ENCODE peak calls at places on chromosomes 7 and 10, in eight cellular contexts. O, N, P, K, H, L, U and Q are unnamed samples.
A peak's percentile ranks its signal among the peaks of the same experiment; 100 is the strongest.

GRCh38 chr7:65250697-65251395 is 122.8 kb upstream of the ZNF92 start:
- DNase-seq in H (peak; percentile 45), K (no peak), L (peak; percentile 25), O (no peak), P (no peak), U (no peak), N (no peak), Q (no peak)

GRCh38 chr10:47381427-47382379 is 2.4 kb downstream of the ZNF488 start:
- DNase-seq in K (no peak), L (peak; percentile 28), U (no peak), N (no peak), H (no peak), P (no peak), O (peak; percentile 30), Q (peak; percentile 46)

GRCh38 chr10:46171661-46172060 is 115.1 kb upstream of the ANTXRL start:
- DNase-seq in U (no peak), L (no peak), P (no peak), H (no peak), K (no peak), O (no peak), N (no peak), Q (no peak)

GRCh38 chr7:24445041-24445440 is 128.2 kb upstream of the PALS2 start:
- DNase-seq in H (no peak), N (no peak), L (no peak), K (no peak), U (no peak), P (no peak), O (no peak), Q (no peak)

GRCh38 chr7:129949292-129950133 is 3.2 kb downstream of the UBE2H start:
- DNase-seq in U (no peak), K (no peak), H (peak; percentile 72), O (peak; percentile 45), N (no peak), L (peak; percentile 51), P (peak; percentile 25), Q (peak; percentile 15)

GRCh38 chr7:75915416-75916156 is 631 bp downstream of the POR start:
- DNase-seq in U (peak; percentile 62), O (peak; percentile 59), L (no peak), N (peak; percentile 28), P (peak; percentile 15), K (peak; percentile 24), H (peak; percentile 64), Q (no peak)

GRCh38 chr7:98909487-98909886 is 31.2 kb downstream of the TRRAP start:
- DNase-seq in U (no peak), K (no peak), P (no peak), L (no peak), N (no peak), H (no peak), O (no peak), Q (no peak)

GRCh38 chr10:3708830-3709229 is 76.2 kb downstream of the KLF6 start:
- DNase-seq in K (no peak), N (no peak), H (no peak), U (no peak), L (no peak), O (no peak), P (no peak), Q (no peak)

GRCh38 chr10:121792198-121792597 is 135.6 kb downstream of the ATE1 start:
- DNase-seq in H (no peak), P (no peak), L (no peak), N (no peak), K (no peak), U (no peak), O (no peak), Q (peak; percentile 20)

GRCh38 chr7:27198871-27199801 is 755 bp downstream of the HOXA13 start:
- DNase-seq in H (peak; percentile 70), P (peak; percentile 21), O (no peak), L (peak; percentile 47), N (no peak), U (no peak), K (no peak), Q (peak; percentile 40)

GRCh38 chr7:3399858-3400257 is 98.8 kb downstream of the SDK1 start:
- DNase-seq in L (no peak), O (no peak), K (no peak), H (peak; percentile 95), N (no peak), U (no peak), P (no peak), Q (peak; percentile 10)

GRCh38 chr10:110355922-110356627 is 51.4 kb upstream of the SMNDC1 start:
- DNase-seq in H (no peak), N (no peak), P (no peak), O (peak; percentile 78), U (no peak), K (no peak), L (no peak), Q (no peak)

GRCh38 chr10:110357871-110358270 is 53.2 kb upstream of the SMNDC1 start:
- DNase-seq in O (no peak), K (no peak), U (no peak), N (no peak), P (no peak), H (no peak), L (no peak), Q (no peak)

GRCh38 chr10:110355181-110355831 is 50.6 kb upstream of the SMNDC1 start:
- DNase-seq in P (no peak), U (no peak), O (peak; percentile 54), H (no peak), K (no peak), L (no peak), N (no peak), Q (no peak)

GRCh38 chr10:110357252-110357780 is 52.6 kb upstream of the SMNDC1 start:
- DNase-seq in O (peak; percentile 68), H (no peak), P (no peak), U (no peak), N (peak; percentile 60), K (no peak), L (peak; percentile 78), Q (peak; percentile 86)

DNA sequence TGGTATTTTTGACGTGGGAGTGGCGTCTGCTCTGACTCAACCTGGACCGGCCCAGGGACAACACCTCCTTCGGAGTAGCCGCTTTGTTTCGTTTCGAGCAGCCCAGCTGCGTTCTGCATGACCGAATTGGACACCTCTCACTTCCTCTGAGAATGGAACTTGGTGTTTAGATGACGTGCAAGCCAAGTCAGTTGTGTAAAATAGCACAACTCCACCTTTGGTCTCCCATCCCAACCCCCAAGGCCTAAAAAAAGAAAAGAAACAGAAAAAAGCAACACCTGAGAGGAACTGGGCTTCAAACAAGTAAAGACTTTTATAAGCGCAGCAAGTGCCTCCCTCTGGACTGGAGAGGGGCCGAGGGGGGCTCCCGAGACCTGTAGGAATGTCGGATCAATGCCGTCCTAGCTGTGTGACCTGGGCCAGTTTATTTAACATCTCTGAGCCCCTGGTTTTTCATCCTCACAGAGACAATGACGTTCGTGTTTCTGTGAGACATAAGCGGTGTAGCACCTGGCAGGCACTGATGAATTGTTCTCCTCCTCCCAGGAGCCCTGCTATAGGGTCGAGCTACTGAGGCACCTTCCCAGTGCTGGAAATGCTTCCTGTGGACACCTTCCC is 52.0 kb upstream of the SMNDC1 start:
- DNase-seq in L (peak; percentile 71), P (peak; percentile 10), O (peak; percentile 94), H (no peak), K (no peak), N (no peak), U (no peak), Q (no peak)
- H3K4me3 ChIP-seq in L (no peak overlapping the region), P (no peak overlapping the region), O (peak overlapping the region; percentile 1), H (no peak overlapping the region), K (no peak overlapping the region), N (no peak overlapping the region), U (no peak overlapping the region), Q (no peak overlapping the region)

GRCh38 chr10:102652170-102652926 is 8.1 kb downstream of the TRIM8 start:
- DNase-seq in K (no peak), N (no peak), H (no peak), P (no peak), L (no peak), O (no peak), U (no peak), Q (no peak)
- H3K36me3 ChIP-seq in K (no peaks in the 10 kb centered on the region), N (no peaks in the 10 kb centered on the region), H (no peaks in the 10 kb centered on the region), P (peaks cover 18% of the 10 kb centered on the region), L (peaks cover 95% of the 10 kb centered on the region), O (no peaks in the 10 kb centered on the region), U (peaks cover 76% of the 10 kb centered on the region), Q (peaks cover 21% of the 10 kb centered on the region)

GRCh38 chr10:26222563-26222962 is 6.0 kb downstream of the GAD2 start:
- DNase-seq in N (no peak), K (no peak), L (no peak), H (no peak), U (no peak), O (no peak), P (no peak), Q (no peak)

GRCh38 chr10:26217396-26218105 is 977 bp downstream of the GAD2 start:
- DNase-seq in U (no peak), K (no peak), P (no peak), L (no peak), H (peak; percentile 71), N (no peak), O (no peak), Q (no peak)

GRCh38 chr10:26225322-26225721 is 8.7 kb downstream of the GAD2 start:
- DNase-seq in O (no peak), H (no peak), P (no peak), N (no peak), L (no peak), K (no peak), U (no peak), Q (no peak)

GRCh38 chr10:26220901-26221300 is 4.3 kb downstream of the GAD2 start:
- DNase-seq in P (no peak), N (no peak), K (no peak), L (no peak), O (no peak), H (no peak), U (no peak), Q (no peak)

DNA sequence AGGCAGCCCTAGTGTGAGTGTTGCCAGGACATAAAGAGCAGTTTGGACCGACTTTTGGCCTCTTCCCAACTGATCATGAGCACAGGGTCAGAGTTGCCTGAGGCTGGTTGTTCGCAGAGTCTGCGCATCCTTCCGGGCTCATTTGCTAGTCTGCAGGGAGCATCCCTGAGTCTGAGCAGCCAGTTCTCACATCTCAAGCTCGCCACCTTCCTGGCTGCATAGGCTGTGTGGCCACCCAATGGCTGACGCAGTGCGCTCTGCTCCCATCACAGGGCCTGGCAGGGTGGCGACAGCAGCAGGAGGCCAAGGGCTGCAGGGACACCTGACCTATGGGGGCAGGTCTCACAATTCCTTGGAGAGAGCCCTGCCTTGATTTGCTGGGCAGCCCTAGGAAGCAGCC is 5.0 kb downstream of the GAD2 start:
- DNase-seq in O (no peak), L (no peak), P (no peak), N (no peak), U (no peak), K (no peak), H (peak; percentile 37), Q (no peak)
- H3K4me3 ChIP-seq in O (no peak overlapping the region), L (no peak overlapping the region), P (no peak overlapping the region), N (no peak overlapping the region), U (no peak overlapping the region), K (no peak overlapping the region), H (no peak overlapping the region), Q (no peak overlapping the region)

DNA sequence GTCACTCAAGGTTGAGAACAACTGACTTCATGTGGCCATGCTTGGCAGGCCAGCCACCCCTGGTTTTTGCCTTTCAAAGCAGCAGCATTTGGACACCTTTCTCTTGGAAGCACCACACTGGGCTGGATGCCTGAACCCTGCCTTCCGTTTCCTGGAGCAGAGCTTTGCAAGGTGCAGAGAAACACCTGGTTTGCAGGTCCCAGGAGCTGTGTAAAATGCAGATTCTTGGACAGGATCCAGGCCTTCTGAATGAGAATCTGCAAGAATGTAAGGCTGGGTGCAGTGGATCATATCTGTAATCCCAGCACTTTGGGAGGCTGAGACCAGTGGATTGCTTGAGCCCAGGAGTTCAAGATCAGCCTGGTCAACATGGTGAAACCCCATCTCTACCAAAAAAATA is 18.0 kb upstream of the DUSP5 start:
- DNase-seq in L (no peak), K (no peak), O (no peak), P (no peak), N (no peak), U (no peak), H (no peak), Q (no peak)
- H3K36me3 ChIP-seq in L (no peaks in the 10 kb centered on the region), K (no peaks in the 10 kb centered on the region), O (no peaks in the 10 kb centered on the region), P (no peaks in the 10 kb centered on the region), N (no peaks in the 10 kb centered on the region), U (no peaks in the 10 kb centered on the region), H (no peaks in the 10 kb centered on the region), Q (no peaks in the 10 kb centered on the region)